ENCODE peak calls at places on chromosomes 1 and 21, in seven cellular contexts. T is left lung; X is pancreas; L is adipocyte; Q is BJ; D is CD4-positive, alpha-beta memory T cell; K is ascending aorta. S is an unnamed sample.

GRCh38 chr21:17742940-17743592 is 76.1 kb downstream of the C21orf91 start:
- DNase-seq in T (no peak), X (no peak), L (no peak), Q (no peak), D (no peak), K (no peak), S (no peak)

GRCh38 chr1:229088711-229089110 is 182.2 kb upstream of the RAB4A start:
- DNase-seq in T (no peak), X (no peak), L (no peak), Q (no peak), D (no peak), K (no peak), S (no peak)

GRCh38 chr21:45293214-45293725 is 5.6 kb upstream of the POFUT2 start:
- DNase-seq in T (peak; percentile 74), X (peak; percentile 50), L (no peak), Q (no peak), D (no peak), K (no peak), S (no peak)

GRCh38 chr1:42957880-42958487 is 684 bp downstream of the SLC2A1 start:
- DNase-seq in T (peak; percentile 84), X (peak; percentile 85), L (peak; percentile 90), Q (no peak), D (peak; percentile 63), K (no peak), S (no peak)

GRCh38 chr1:109113787-109114568 is at the start of gene ELAPOR1:
- DNase-seq in T (peak; percentile 83), X (peak; percentile 75), L (peak; percentile 40), Q (no peak), D (peak; percentile 97), K (no peak), S (no peak)

GRCh38 chr1:193458628-193459027 is 272.2 kb upstream of the B3GALT2 start:
- DNase-seq in T (no peak), X (no peak), L (no peak), Q (no peak), D (peak; percentile 78), K (no peak), S (no peak)

GRCh38 chr21:10627316-10627863 is 106.0 kb downstream of the TPTE start:
- DNase-seq in T (peak; percentile 83), X (peak; percentile 67), L (no peak), Q (no peak), D (no peak), K (no peak), S (no peak)

GRCh38 chr1:58310469-58310868 is 236.1 kb downstream of the OMA1 start:
- DNase-seq in T (no peak), X (peak; percentile 72), L (no peak), Q (no peak), D (no peak), K (no peak), S (no peak)

GRCh38 chr1:204431310-204432184 is 19.9 kb upstream of the PPP1R15B start:
- DNase-seq in T (peak; percentile 87), X (peak; percentile 91), L (peak; percentile 92), Q (no peak), D (peak; percentile 75), K (no peak), S (peak; percentile 65)

GRCh38 chr1:222546091-222546490 is 1.8 kb downstream of the HHIPL2 start:
- DNase-seq in T (no peak), X (no peak), L (peak; percentile 21), Q (no peak), D (no peak), K (no peak), S (no peak)
- H3K4me3 ChIP-seq in T (no peak overlapping the region), X (no peak overlapping the region), L (no peak overlapping the region), Q (no peak overlapping the region), D (no peak overlapping the region), K (no peak overlapping the region), S (no peak overlapping the region)

DNA sequence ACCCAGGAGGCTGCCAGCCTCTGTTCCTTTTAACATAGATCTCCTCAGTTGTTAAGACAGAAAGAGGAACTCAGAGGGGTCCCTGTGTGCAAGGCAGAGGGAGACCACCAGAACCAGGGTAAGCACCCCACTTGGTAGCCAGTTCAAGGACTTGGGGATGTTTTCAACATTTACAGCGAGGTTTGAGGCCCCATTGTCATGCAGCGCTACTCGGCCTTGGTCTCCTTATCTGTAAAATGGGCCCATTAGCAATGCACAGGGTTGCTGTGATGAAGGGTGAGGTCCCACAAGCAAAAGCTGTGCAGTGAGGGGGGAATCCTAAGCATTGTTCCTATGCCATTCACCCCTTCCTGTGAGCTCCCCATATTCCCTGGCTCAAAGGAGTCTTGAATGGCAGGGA is 4.2 kb downstream of the SIM2 start:
- DNase-seq in T (no peak), X (no peak), L (no peak), Q (no peak), D (no peak), K (no peak), S (no peak)
- H3K27me3 ChIP-seq in T (peaks cover 100% of the 10 kb centered on the region), X (peaks cover 38% of the 10 kb centered on the region), L (peaks cover 63% of the 10 kb centered on the region), Q (peaks cover 84% of the 10 kb centered on the region), D (peaks cover 33% of the 10 kb centered on the region), K (peaks cover 65% of the 10 kb centered on the region), S (peaks cover 89% of the 10 kb centered on the region)

DNA sequence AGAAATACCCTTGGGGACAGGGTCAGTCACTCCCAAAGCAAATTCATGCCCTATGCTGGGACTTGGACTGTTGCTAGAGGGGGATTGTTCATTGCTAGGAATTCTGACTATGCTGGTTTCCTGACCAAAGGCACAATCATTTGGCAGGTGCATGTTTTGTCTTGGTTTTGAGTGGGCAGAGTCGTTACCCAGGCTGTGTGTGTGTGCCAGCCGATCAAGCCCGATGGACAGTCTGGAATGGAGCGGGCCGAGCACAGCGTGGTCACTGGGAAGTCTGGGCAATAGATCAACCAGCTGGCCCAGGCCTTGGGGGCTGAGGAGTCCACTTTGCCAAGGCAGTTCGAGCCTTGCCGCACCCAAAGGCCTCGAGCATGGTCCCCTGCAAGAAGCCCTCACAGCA is 60.9 kb downstream of the HTR6 start:
- DNase-seq in T (no peak), X (no peak), L (no peak), Q (no peak), D (no peak), K (no peak), S (no peak)
- H3K4me3 ChIP-seq in T (no peak overlapping the region), X (no peak overlapping the region), L (no peak overlapping the region), Q (no peak overlapping the region), D (no peak overlapping the region), K (no peak overlapping the region), S (no peak overlapping the region)

DNA sequence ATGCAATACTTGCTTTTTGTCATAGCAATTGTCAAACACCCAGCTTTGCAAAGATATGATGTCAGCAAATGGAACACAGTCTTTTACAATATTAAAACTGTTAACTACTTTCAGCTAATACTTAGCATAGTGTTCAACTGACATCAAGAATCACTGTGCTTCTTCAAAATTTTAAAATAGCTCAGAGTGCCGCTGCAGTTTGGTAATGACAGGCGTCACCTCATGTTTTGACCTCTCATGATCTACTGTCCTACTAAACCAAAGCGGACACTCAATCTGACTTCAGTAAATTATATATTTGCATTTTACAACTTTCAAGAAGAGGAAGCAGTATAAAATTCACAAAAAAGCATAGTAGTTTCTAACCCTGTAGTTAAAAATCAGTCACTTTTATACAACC is 2.0 kb downstream of the FMO1 start:
- DNase-seq in T (no peak), X (no peak), L (no peak), Q (no peak), D (no peak), K (no peak), S (no peak)
- H3K27me3 ChIP-seq in T (peaks cover 34% of the 10 kb centered on the region), X (no peaks in the 10 kb centered on the region), L (no peaks in the 10 kb centered on the region), Q (no peaks in the 10 kb centered on the region), D (peaks cover 8% of the 10 kb centered on the region), K (no peaks in the 10 kb centered on the region), S (no peaks in the 10 kb centered on the region)

GRCh38 chr1:118987431-118988185 is 535 bp downstream of the TBX15 start:
- DNase-seq in T (no peak), X (no peak), L (peak; percentile 35), Q (no peak), D (no peak), K (no peak), S (no peak)
- H3K4me3 ChIP-seq in T (peak overlapping the region; percentile 23), X (peak overlapping the region; percentile 10), L (peak overlapping the region; percentile 96), Q (peak overlapping the region; percentile 67), D (no peak overlapping the region), K (peak overlapping the region; percentile 68), S (peak overlapping the region; percentile 31)

DNA sequence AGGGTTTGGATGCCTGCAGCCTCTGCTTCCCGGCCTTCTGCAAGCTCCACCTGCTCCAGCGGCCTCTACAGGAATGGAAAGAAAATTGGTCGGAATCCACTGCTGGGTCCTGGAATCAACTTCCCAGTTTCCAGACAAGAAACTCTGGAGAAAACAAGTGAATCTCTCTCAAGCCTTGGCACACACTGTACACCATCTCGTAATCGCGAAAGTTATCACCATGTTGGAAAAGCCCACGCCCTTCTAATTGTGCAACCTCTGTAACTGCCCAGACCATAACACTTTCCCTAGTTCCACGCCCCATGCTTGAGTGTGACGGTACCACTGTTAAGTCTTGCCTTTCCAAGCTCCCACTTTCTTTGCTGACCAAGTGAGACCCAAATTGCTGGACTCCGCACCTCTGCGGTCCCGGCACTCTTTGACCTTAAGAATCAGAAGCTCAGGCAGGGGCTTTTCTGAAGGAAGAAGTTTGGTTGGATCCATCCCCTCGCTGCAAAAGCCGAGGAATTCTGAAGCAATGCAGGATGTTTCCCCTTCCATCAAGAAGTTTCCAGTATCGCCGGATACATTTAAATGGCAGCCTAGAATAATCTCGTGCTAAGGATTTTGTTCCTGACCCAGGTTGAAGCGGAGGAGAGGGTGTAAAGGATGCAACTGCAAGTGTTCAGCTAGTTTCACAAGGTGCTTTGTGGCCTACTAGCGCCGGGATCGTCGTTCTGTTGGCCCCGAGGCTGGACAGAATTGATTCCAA is 6.2 kb downstream of the NR5A2 start:
- DNase-seq in T (no peak), X (no peak), L (no peak), Q (no peak), D (no peak), K (no peak), S (no peak)
- H3K27me3 ChIP-seq in T (peaks cover 100% of the 10 kb centered on the region), X (no peaks in the 10 kb centered on the region), L (peaks cover 82% of the 10 kb centered on the region), Q (peaks cover 61% of the 10 kb centered on the region), D (peaks cover 38% of the 10 kb centered on the region), K (peaks cover 15% of the 10 kb centered on the region), S (peaks cover 89% of the 10 kb centered on the region)

S was measured in AG04450.